ENCODE peak calls at places on chromosomes 6 and 20, in four cellular contexts. A, H, O and U are unnamed samples. For H3K4me1, the result is how much of the 10 kb centered on the place peaks cover.

GRCh38 chr6:38436726-38437465 is 202.8 kb downstream of the BTBD9 start:
- DNase-seq in A (no peak), H (peak), O (no peak), U (peak)

GRCh38 chr20:22773326-22773725 is 189.0 kb upstream of the FOXA2 start:
- DNase-seq in A (no peak), H (no peak), O (no peak), U (no peak)

GRCh38 chr20:36936341-36936740 is 15.2 kb downstream of the SAMHD1 start:
- DNase-seq in A (no peak), H (no peak), O (peak), U (no peak)

GRCh38 chr20:13455713-13456112 is 183.0 kb downstream of the TASP1 start:
- DNase-seq in A (no peak), H (no peak), O (no peak), U (peak)

GRCh38 chr20:59794555-59794954 is 138.9 kb downstream of the SYCP2 start:
- DNase-seq in A (no peak), H (no peak), O (no peak), U (no peak)

GRCh38 chr6:3428247-3428646 is 28.6 kb downstream of the SLC22A23 start:
- DNase-seq in A (no peak), H (no peak), O (no peak), U (no peak)

GRCh38 chr6:154080434-154081189 is 41.6 kb downstream of the OPRM1 start:
- DNase-seq in A (no peak), H (no peak), O (no peak), U (peak)

GRCh38 chr6:34324738-34325444 is 67.6 kb downstream of the NUDT3 start:
- DNase-seq in A (no peak), H (no peak), O (no peak), U (peak)

GRCh38 chr20:47031821-47032220 is 137.2 kb downstream of the EYA2 start:
- DNase-seq in A (no peak), H (no peak), O (no peak), U (no peak)

GRCh38 chr6:24501374-24501773 is 6.6 kb downstream of the ALDH5A1 start:
- DNase-seq in A (no peak), H (no peak), O (no peak), U (no peak)

GRCh38 chr20:10984899-10985298 is 311.1 kb upstream of the JAG1 start:
- DNase-seq in A (no peak), H (peak), O (no peak), U (no peak)

GRCh38 chr6:40779399-40779798 is 192.2 kb upstream of the LRFN2 start:
- DNase-seq in A (no peak), H (peak), O (no peak), U (peak)

GRCh38 chr20:5974531-5974930 is 24.1 kb downstream of the MCM8 start:
- DNase-seq in A (no peak), H (no peak), O (no peak), U (no peak)

GRCh38 chr6:17831135-17831534 is 124.4 kb upstream of the NUP153 start:
- DNase-seq in A (no peak), H (peak), O (no peak), U (peak)

GRCh38 chr6:163442336-163442735 is 27.8 kb downstream of the QKI start:
- DNase-seq in A (no peak), H (no peak), O (no peak), U (no peak)

GRCh38 chr6:163449076-163449475 is 34.6 kb downstream of the QKI start:
- DNase-seq in A (no peak), H (peak), O (no peak), U (peak)

GRCh38 chr6:163438940-163439335 is 24.4 kb downstream of the QKI start:
- DNase-seq in A (peak), H (peak), O (peak), U (no peak)

GRCh38 chr6:163446529-163446928 is 32.0 kb downstream of the QKI start:
- DNase-seq in A (no peak), H (no peak), O (no peak), U (no peak)

GRCh38 chr6:163443985-163444553 is 29.6 kb downstream of the QKI start:
- DNase-seq in A (no peak), H (no peak), O (no peak), U (no peak)
- H3K4me1 ChIP-seq in A (under half), H (under half), O (under half), U (under half)

GRCh38 chr6:36627801-36628246 is 33.7 kb downstream of the SRSF3 start:
- DNase-seq in A (no peak), H (peak), O (peak), U (peak)

GRCh38 chr6:36631326-36632046 is 37.3 kb downstream of the SRSF3 start:
- DNase-seq in A (no peak), H (no peak), O (no peak), U (no peak)

GRCh38 chr6:36626636-36627035 is 32.5 kb downstream of the SRSF3 start:
- DNase-seq in A (no peak), H (no peak), O (peak), U (no peak)

GRCh38 chr6:36627141-36627540 is 33.0 kb downstream of the SRSF3 start:
- DNase-seq in A (peak), H (no peak), O (peak), U (no peak)

GRCh38 chr6:36629792-36630191 is 35.6 kb downstream of the SRSF3 start:
- DNase-seq in A (no peak), H (no peak), O (no peak), U (no peak)
- H3K4me1 ChIP-seq in A (under half), H (under half), O (under half), U (under half)

GRCh38 chr20:57263767-57264150 is 2.7 kb downstream of the BMP7 start:
- DNase-seq in A (no peak), H (no peak), O (no peak), U (no peak)
- H3K4me1 ChIP-seq in A (under half), H (under half), O (under half), U (under half)

DNA sequence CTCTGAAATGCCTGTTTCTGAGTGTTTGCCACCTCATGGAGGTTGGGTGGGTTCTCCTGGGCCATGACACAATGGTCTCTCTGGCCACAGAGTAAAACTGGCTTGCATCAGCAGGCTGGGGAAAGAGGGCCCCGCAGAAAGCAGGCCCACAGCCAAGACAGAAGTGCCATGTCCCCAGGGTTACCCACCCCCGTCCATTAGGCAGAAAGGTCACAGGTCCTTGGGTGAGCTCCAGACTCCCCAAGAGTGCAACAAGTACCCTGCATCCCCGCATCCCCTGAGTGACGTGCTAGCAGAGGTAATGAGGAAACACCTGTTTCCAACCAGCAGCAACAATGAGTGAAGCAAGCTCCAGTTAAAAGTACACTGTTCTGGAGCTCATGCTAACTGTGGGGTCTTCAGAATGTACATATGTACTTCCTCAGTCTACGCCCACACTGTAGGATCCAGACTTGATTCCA is 31.7 kb downstream of the RRBP1 start:
- DNase-seq in A (no peak), H (no peak), O (no peak), U (peak)
- H3K4me1 ChIP-seq in A (under half), H (under half), O (half or more), U (half or more)

GRCh38 chr6:43016166-43016915 is 2.3 kb downstream of the KLHDC3 start:
- DNase-seq in A (no peak), H (no peak), O (no peak), U (no peak)
- H3K4me1 ChIP-seq in A (under half), H (under half), O (under half), U (half or more)